ENCODE peak calls at places on chromosomes 3 and 15, in ten cellular contexts. S, K, F, B, Y, J, Z, H, X and N are unnamed samples.

GRCh38 chr3:104878395-104878794 is 488.3 kb upstream of the ALCAM start:
- DNase-seq in S (peak; percentile 76), K (no peak), F (no peak), B (peak; percentile 92), Y (no peak), J (no peak), Z (no peak), H (no peak), X (no peak), N (no peak)

GRCh38 chr3:45794177-45794560 is 2.2 kb downstream of the SLC6A20 start:
- DNase-seq in S (no peak), K (no peak), F (no peak), B (no peak), Y (no peak), J (no peak), Z (no peak), H (no peak), X (no peak), N (no peak)

GRCh38 chr3:131549340-131549739 is 46.6 kb upstream of the MRPL3 start:
- DNase-seq in S (no peak), K (no peak), F (no peak), B (peak; percentile 6), Y (no peak), J (no peak), Z (peak; percentile 22), H (peak; percentile 42), X (no peak), N (no peak)

GRCh38 chr3:16338124-16338523 is 73.1 kb downstream of the OXNAD1 start:
- DNase-seq in S (no peak), K (no peak), F (peak; percentile 54), B (no peak), Y (no peak), J (peak; percentile 25), Z (no peak), H (no peak), X (no peak), N (no peak)

GRCh38 chr15:70902105-70902504 is 9.5 kb downstream of the LRRC49 start:
- DNase-seq in S (peak; percentile 95), K (peak; percentile 59), F (no peak), B (peak; percentile 88), Y (no peak), J (no peak), Z (no peak), H (no peak), X (peak; percentile 51), N (peak; percentile 71)

GRCh38 chr3:95343228-95343627 is 1280.4 kb downstream of the NSUN3 start:
- DNase-seq in S (no peak), K (no peak), F (no peak), B (no peak), Y (no peak), J (no peak), Z (no peak), H (no peak), X (no peak), N (no peak)

GRCh38 chr3:184172681-184173373 is 1.8 kb upstream of the AP2M1 start:
- DNase-seq in S (peak; percentile 88), K (no peak), F (no peak), B (peak; percentile 93), Y (no peak), J (no peak), Z (no peak), H (no peak), X (peak; percentile 31), N (peak; percentile 70)

GRCh38 chr15:61299060-61299763 is 70.1 kb upstream of the RORA start:
- DNase-seq in S (no peak), K (no peak), F (no peak), B (no peak), Y (no peak), J (no peak), Z (no peak), H (no peak), X (no peak), N (no peak)

GRCh38 chr15:73704869-73705645 is 20.9 kb downstream of the CD276 start:
- DNase-seq in S (peak; percentile 28), K (no peak), F (peak; percentile 64), B (peak; percentile 59), Y (peak; percentile 8), J (peak; percentile 67), Z (peak; percentile 49), H (peak; percentile 71), X (peak; percentile 30), N (no peak)

GRCh38 chr3:73255609-73256029 is 194.2 kb downstream of the EBLN2 start:
- DNase-seq in S (peak; percentile 66), K (peak; percentile 14), F (no peak), B (peak; percentile 90), Y (peak; percentile 30), J (no peak), Z (peak; percentile 95), H (peak; percentile 4), X (peak; percentile 21), N (peak; percentile 56)

GRCh38 chr15:47186071-47186470 is 531.2 kb upstream of the SEMA6D start:
- DNase-seq in S (no peak), K (no peak), F (no peak), B (no peak), Y (no peak), J (no peak), Z (peak; percentile 33), H (no peak), X (no peak), N (no peak)

GRCh38 chr3:13191016-13191415 is 117.8 kb upstream of the IQSEC1 start:
- DNase-seq in S (no peak), K (no peak), F (no peak), B (no peak), Y (no peak), J (no peak), Z (no peak), H (no peak), X (no peak), N (no peak)

GRCh38 chr3:105791134-105791533 is 77.7 kb downstream of the CBLB start:
- DNase-seq in S (peak; percentile 68), K (no peak), F (no peak), B (peak; percentile 73), Y (no peak), J (no peak), Z (no peak), H (no peak), X (no peak), N (no peak)

GRCh38 chr3:169618894-169619792 is 44.4 kb downstream of the MECOM start:
- DNase-seq in S (no peak), K (no peak), F (no peak), B (no peak), Y (peak; percentile 93), J (no peak), Z (peak; percentile 8), H (no peak), X (no peak), N (no peak)

GRCh38 chr3:101077361-101078011 is 84.3 kb upstream of the ABI3BP start:
- DNase-seq in S (peak; percentile 58), K (no peak), F (no peak), B (peak; percentile 58), Y (no peak), J (no peak), Z (no peak), H (no peak), X (peak; percentile 63), N (no peak)

GRCh38 chr3:172808969-172809546 is 58.5 kb downstream of the ECT2 start:
- DNase-seq in S (peak; percentile 61), K (no peak), F (no peak), B (peak; percentile 82), Y (no peak), J (no peak), Z (peak; percentile 56), H (peak; percentile 64), X (peak; percentile 39), N (no peak)

GRCh38 chr3:138114431-138114918 is 933 bp downstream of the DZIP1L start:
- DNase-seq in S (peak; percentile 43), K (no peak), F (no peak), B (peak; percentile 24), Y (no peak), J (no peak), Z (no peak), H (peak; percentile 40), X (peak; percentile 64), N (no peak)

GRCh38 chr3:186211101-186211500 is 102.2 kb upstream of the ETV5 start:
- DNase-seq in S (no peak), K (no peak), F (no peak), B (no peak), Y (no peak), J (no peak), Z (no peak), H (no peak), X (no peak), N (no peak)

GRCh38 chr3:112973325-112974177 is 1.4 kb downstream of the CD200R1 start:
- DNase-seq in S (no peak), K (no peak), F (peak; percentile 50), B (no peak), Y (no peak), J (peak; percentile 29), Z (no peak), H (no peak), X (no peak), N (no peak)